ENCODE peak calls at places on chromosomes 11 and 22, in nine cellular contexts. V is dorsolateral prefrontal cortex, H is cardiac muscle cell, K is BJ, Z is astrocyte, E is adipocyte, B is Caco-2, P is PC-3, F is WERI-Rb-1. J is an unnamed sample. For H3K27me3, the result is how much of the 10 kb centered on the place peaks cover.

GRCh38 chr11:17405232-17406005 is 17.0 kb upstream of the KCNJ11 start:
- DNase-seq in V (peak), K (no peak), H (peak), E (peak), P (peak), B (peak), Z (no peak), F (no peak), J (peak)

GRCh38 chr22:43300891-43301676 is 42.1 kb downstream of the SCUBE1 start:
- DNase-seq in F (no peak), V (no peak), K (no peak), B (no peak), E (no peak), Z (no peak), P (no peak), H (no peak), J (no peak)

GRCh38 chr22:19580291-19580890 is 56.2 kb upstream of the CLDN5 start:
- DNase-seq in V (no peak), Z (no peak), P (no peak), H (no peak), K (no peak), F (no peak), E (no peak), B (no peak), J (no peak)

GRCh38 chr11:45091563-45092392 is 54.7 kb upstream of the PRDM11 start:
- DNase-seq in F (peak), H (peak), E (peak), V (no peak), Z (peak), P (no peak), K (no peak), B (peak), J (peak)

GRCh38 chr11:65643971-65644370 is 6.1 kb downstream of the SIPA1 start:
- DNase-seq in H (no peak), Z (no peak), B (peak), F (no peak), V (no peak), K (no peak), E (no peak), P (peak), J (peak)

GRCh38 chr22:47625531-47626427 is 863.3 kb downstream of the TBC1D22A start:
- DNase-seq in F (no peak), P (no peak), V (no peak), K (no peak), E (no peak), Z (no peak), B (no peak), H (no peak), J (no peak)

GRCh38 chr11:32168924-32169323 is 78.0 kb downstream of the RCN1 start:
- DNase-seq in F (no peak), H (no peak), K (no peak), Z (no peak), E (no peak), V (no peak), P (no peak), B (no peak), J (no peak)

GRCh38 chr11:32706985-32707736 is 87.3 kb downstream of the CCDC73 start:
- DNase-seq in H (peak), B (no peak), P (peak), F (no peak), E (peak), Z (peak), K (peak), V (no peak), J (no peak)

GRCh38 chr11:114483929-114484328 is 44.7 kb downstream of the REXO2 start:
- DNase-seq in V (no peak), E (no peak), B (no peak), Z (peak), F (no peak), H (no peak), K (no peak), P (no peak), J (no peak)

GRCh38 chr11:32187106-32187505 is 96.2 kb downstream of the RCN1 start:
- DNase-seq in Z (no peak), P (no peak), F (no peak), E (no peak), V (no peak), B (no peak), K (no peak), H (no peak), J (no peak)

GRCh38 chr22:29871684-29872083 is 11.3 kb upstream of the MTMR3 start:
- DNase-seq in Z (no peak), K (no peak), P (no peak), F (peak), V (no peak), E (no peak), H (no peak), B (no peak), J (peak)

GRCh38 chr11:69948256-69949141 is 129.3 kb upstream of the FGF3 start:
- DNase-seq in F (no peak), E (peak), K (no peak), V (no peak), P (peak), H (no peak), B (peak), Z (peak), J (peak)

GRCh38 chr11:116605543-116605942 is 167.2 kb downstream of the BUD13 start:
- DNase-seq in P (peak), H (peak), Z (peak), K (no peak), E (peak), V (no peak), B (peak), F (peak), J (peak)

GRCh38 chr22:33922268-33922667 is 2.0 kb upstream of the LARGE1 start:
- DNase-seq in K (no peak), Z (peak), B (peak), H (peak), P (no peak), V (peak), F (peak), E (peak), J (no peak)

GRCh38 chr22:28018461-28018927 is 99.4 kb upstream of the PITPNB start:
- DNase-seq in V (peak), E (no peak), P (no peak), H (no peak), F (no peak), K (no peak), Z (no peak), B (no peak), J (peak)

GRCh38 chr22:36730176-36730858 is 26.8 kb upstream of the CACNG2 start:
- DNase-seq in V (no peak), F (no peak), B (no peak), P (no peak), Z (no peak), K (no peak), H (no peak), E (no peak), J (peak)
- H3K27me3 ChIP-seq in V (under half), F (half or more), B (under half), P (under half), Z (under half), K (under half), H (under half), E (half or more), J (under half)

GRCh38 chr11:66718320-66718971 is 10.6 kb downstream of the SPTBN2 start:
- DNase-seq in K (no peak), H (no peak), B (no peak), V (no peak), E (no peak), F (no peak), P (no peak), Z (no peak), J (peak)

GRCh38 chr11:66720223-66720898 is 8.7 kb downstream of the SPTBN2 start:
- DNase-seq in F (no peak), Z (peak), E (peak), V (peak), H (peak), K (peak), B (peak), P (peak), J (peak)

GRCh38 chr11:66717925-66718319 is 11.1 kb downstream of the SPTBN2 start:
- DNase-seq in K (no peak), H (no peak), F (no peak), V (no peak), P (no peak), Z (no peak), B (no peak), E (no peak), J (peak)

GRCh38 chr11:66720899-66721470 is 8.0 kb downstream of the SPTBN2 start:
- DNase-seq in P (no peak), V (no peak), B (no peak), E (no peak), K (no peak), F (no peak), Z (no peak), H (no peak), J (peak)

DNA sequence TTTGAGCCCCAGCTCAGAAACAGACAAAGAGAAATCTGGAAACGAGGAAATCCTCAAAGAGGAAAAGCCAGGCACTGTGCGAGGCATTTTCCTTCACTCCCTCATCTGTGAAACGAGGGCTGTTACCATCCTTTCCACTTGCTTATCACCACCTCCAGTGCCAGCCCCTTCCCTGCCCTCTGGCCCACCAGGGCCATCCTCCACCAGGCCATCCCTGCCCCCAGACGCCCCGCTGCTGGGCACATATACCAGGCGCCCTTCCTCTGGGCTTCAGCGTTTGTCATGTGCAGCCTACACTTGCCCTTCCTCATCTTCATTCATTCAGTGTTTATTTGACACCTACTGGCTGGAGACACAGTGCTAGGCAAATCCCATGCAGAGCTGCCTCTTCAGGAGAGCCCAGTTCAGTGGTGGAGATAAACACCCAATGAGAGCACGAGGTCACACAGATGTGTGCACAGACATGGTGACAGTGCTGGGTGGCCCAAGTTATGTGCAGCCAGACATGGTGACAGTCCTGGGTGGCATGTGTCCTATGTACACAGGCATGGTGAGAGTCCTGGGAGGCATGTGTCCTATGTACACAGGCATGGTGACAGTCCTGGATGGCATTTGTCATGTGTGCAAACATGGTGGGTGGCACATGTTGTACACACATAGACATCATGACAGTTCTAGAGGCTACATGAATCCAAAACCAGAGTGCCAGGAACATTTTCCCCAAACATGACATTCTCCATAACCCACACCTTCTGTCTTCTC is 9.7 kb downstream of the SPTBN2 start:
- DNase-seq in B (no peak), F (no peak), E (no peak), P (no peak), V (no peak), Z (no peak), H (no peak), K (no peak), J (no peak)
- H3K4me3 ChIP-seq in B (no peak), F (no peak), E (no peak), P (no peak), V (no peak), Z (no peak), H (no peak), K (no peak), J (no peak)

DNA sequence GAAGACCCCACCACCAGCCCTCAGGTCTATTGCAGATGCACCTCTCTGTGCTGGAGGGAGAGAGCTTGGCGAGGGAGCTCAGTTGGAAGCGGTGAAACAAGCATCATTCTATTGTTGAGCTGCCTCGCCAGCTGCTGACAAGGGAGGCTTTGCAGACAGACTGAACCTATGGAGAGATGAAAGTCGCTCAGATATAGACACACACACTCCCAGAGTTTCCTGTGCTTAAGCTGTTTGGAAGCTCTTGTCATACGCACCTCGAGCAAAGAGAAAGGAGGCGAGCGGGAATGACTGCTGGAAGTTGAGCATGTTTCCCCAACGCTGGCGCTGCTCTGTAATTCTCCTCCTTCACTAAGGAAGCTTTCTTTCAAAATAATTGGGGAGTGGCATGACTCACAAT is 126.1 kb downstream of the TRIM29 start:
- DNase-seq in F (no peak), P (no peak), Z (no peak), K (no peak), B (no peak), H (no peak), V (no peak), E (no peak), J (no peak)
- H3K27me3 ChIP-seq in F (under half), P (half or more), Z (under half), K (under half), B (under half), H (under half), V (under half), E (half or more), J (under half)

DNA sequence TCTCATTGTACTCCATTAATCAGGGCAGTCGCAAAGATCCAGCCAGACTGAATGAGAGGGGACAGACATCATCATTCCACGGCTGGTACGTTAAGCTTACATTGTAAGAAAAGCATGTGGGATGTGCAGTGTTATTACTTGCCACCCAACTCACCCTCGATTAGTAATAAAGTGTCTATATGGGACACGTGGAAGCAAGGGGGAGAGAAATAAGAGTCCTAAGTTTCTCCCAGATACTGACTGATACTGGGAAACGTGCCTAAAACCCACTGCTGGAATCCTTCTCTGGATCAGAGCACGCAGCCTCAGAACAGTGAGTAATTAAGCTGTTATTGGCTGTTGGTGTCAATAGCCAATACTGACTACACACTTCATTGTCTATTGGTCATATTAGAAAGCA is 537.7 kb upstream of the B3GAT1 start:
- DNase-seq in Z (peak), P (no peak), E (no peak), B (no peak), K (no peak), V (no peak), H (peak), F (no peak), J (no peak)
- H3K4me3 ChIP-seq in Z (peak), P (no peak), E (no peak), B (no peak), K (no peak), V (no peak), H (no peak), F (no peak), J (no peak)

GRCh38 chr11:27694992-27695391 is 5.3 kb downstream of the BDNF start:
- DNase-seq in B (no peak), V (no peak), H (peak), P (peak), Z (peak), K (no peak), E (peak), F (no peak), J (no peak)

GRCh38 chr11:27696112-27696511 is 4.1 kb downstream of the BDNF start:
- DNase-seq in E (peak), K (no peak), V (no peak), B (no peak), Z (no peak), P (peak), H (no peak), F (no peak), J (no peak)

GRCh38 chr11:27697679-27698275 is 2.5 kb downstream of the BDNF start:
- DNase-seq in K (no peak), Z (peak), H (peak), P (no peak), V (no peak), B (no peak), F (no peak), E (peak), J (no peak)

GRCh38 chr11:27698872-27699241 is 1.4 kb downstream of the BDNF start:
- DNase-seq in H (peak), P (peak), Z (peak), B (peak), F (peak), E (peak), V (peak), K (peak), J (peak)

GRCh38 chr11:27696961-27697360 is 3.3 kb downstream of the BDNF start:
- DNase-seq in K (no peak), Z (peak), E (no peak), H (no peak), B (no peak), F (no peak), P (no peak), V (no peak), J (no peak)
- H3K27me3 ChIP-seq in K (under half), Z (under half), E (under half), H (half or more), B (under half), F (under half), P (under half), V (under half), J (under half)

DNA sequence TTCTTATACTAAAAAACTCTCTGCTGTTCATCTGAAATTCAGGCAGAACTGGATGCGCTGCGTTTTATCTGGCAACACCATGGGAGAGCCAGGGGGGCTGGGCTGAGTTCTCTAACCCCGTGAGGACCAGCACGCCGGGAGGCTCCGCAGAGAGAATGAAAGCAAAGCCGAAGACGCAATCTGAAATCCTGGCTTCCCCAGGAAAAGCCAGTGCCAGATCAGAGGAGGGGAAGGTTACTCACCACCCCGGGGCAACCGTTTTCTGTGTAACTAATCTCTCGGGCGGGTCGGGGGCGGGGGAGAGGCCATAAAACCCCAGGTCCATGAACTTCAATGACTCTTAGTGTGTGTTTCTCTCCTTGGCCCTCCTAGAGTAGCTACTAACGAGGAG is 99.4 kb downstream of the SHANK2 start:
- DNase-seq in F (peak), P (peak), K (no peak), V (no peak), Z (no peak), H (peak), B (no peak), E (peak), J (peak)
- H3K4me3 ChIP-seq in F (peak), P (peak), K (no peak), V (peak), Z (no peak), H (no peak), B (no peak), E (peak), J (no peak)

GRCh38 chr11:81634483-81634882 is 1099.2 kb downstream of the FAM181B start:
- DNase-seq in K (no peak), B (no peak), Z (no peak), P (no peak), E (no peak), H (no peak), V (no peak), F (no peak), J (no peak)
- H3K27me3 ChIP-seq in K (under half), B (under half), Z (under half), P (under half), E (under half), H (under half), V (under half), F (under half), J (under half)